ENCODE peak calls at places on chromosomes 7 and 10, in eight cellular contexts. T, Q, N, V, I, E, D and R are unnamed samples. For H3K36me3, the result is how much of the 10 kb centered on the place peaks cover.

GRCh38 chr10:102413053-102413705 is 5.4 kb downstream of the PSD start:
- DNase-seq in T (no peak), Q (no peak), N (peak), V (no peak), I (no peak), E (no peak), D (peak), R (peak)

GRCh38 chr10:24617771-24618396 is 105.8 kb downstream of the ARHGAP21 start:
- DNase-seq in T (peak), Q (peak), N (peak), V (peak), I (peak), E (peak), D (peak), R (peak)

GRCh38 chr7:140161047-140161446 is 15.7 kb downstream of the KDM7A start:
- DNase-seq in T (no peak), Q (no peak), N (no peak), V (no peak), I (no peak), E (no peak), D (no peak), R (no peak)

GRCh38 chr10:133115453-133115842 is 27.7 kb downstream of the ADGRA1 start:
- DNase-seq in T (no peak), Q (no peak), N (no peak), V (no peak), I (no peak), E (no peak), D (no peak), R (no peak)

GRCh38 chr7:87220734-87221215 is 1.2 kb upstream of the TMEM243 start:
- DNase-seq in T (no peak), Q (no peak), N (peak), V (no peak), I (no peak), E (no peak), D (peak), R (peak)

GRCh38 chr7:25073451-25073850 is 51.6 kb downstream of the CYCS start:
- DNase-seq in T (peak), Q (peak), N (no peak), V (no peak), I (peak), E (peak), D (peak), R (no peak)

GRCh38 chr7:139960158-139960557 is 102.6 kb downstream of the PARP12 start:
- DNase-seq in T (no peak), Q (no peak), N (no peak), V (no peak), I (peak), E (peak), D (no peak), R (no peak)

GRCh38 chr10:99443483-99443882 is 13.1 kb upstream of the GOT1 start:
- DNase-seq in T (no peak), Q (no peak), N (no peak), V (no peak), I (no peak), E (no peak), D (no peak), R (no peak)

GRCh38 chr7:49635800-49636199 is 137.6 kb upstream of the VWC2 start:
- DNase-seq in T (no peak), Q (no peak), N (no peak), V (no peak), I (no peak), E (no peak), D (no peak), R (no peak)

GRCh38 chr10:131981429-131982184 is at the start of gene BNIP3:
- DNase-seq in T (peak), Q (peak), N (peak), V (peak), I (peak), E (peak), D (peak), R (peak)

GRCh38 chr10:123588386-123588914 is 77.7 kb upstream of the GPR26 start:
- DNase-seq in T (no peak), Q (no peak), N (no peak), V (no peak), I (no peak), E (no peak), D (no peak), R (no peak)

GRCh38 chr10:637221-637620 is 52.2 kb downstream of the DIP2C start:
- DNase-seq in T (no peak), Q (no peak), N (no peak), V (no peak), I (no peak), E (no peak), D (no peak), R (no peak)

GRCh38 chr10:12350167-12350872 is 973 bp downstream of the CAMK1D start:
- DNase-seq in T (peak), Q (peak), N (peak), V (peak), I (peak), E (peak), D (peak), R (peak)

GRCh38 chr7:41573017-41573416 is 129.9 kb downstream of the INHBA start:
- DNase-seq in T (peak), Q (no peak), N (no peak), V (no peak), I (peak), E (peak), D (peak), R (no peak)

GRCh38 chr10:48444861-48445841 is 138.7 kb downstream of the MAPK8 start:
- DNase-seq in T (no peak), Q (peak), N (peak), V (no peak), I (no peak), E (no peak), D (no peak), R (peak)

GRCh38 chr7:158013085-158013668 is 574.4 kb downstream of the PTPRN2 start:
- DNase-seq in T (no peak), Q (no peak), N (no peak), V (no peak), I (no peak), E (no peak), D (peak), R (no peak)

GRCh38 chr7:131034166-131034881 is 293.4 kb upstream of the MKLN1 start:
- DNase-seq in T (no peak), Q (no peak), N (no peak), V (no peak), I (no peak), E (no peak), D (peak), R (no peak)

GRCh38 chr7:78734626-78735025 is 718.8 kb downstream of the MAGI2 start:
- DNase-seq in T (no peak), Q (no peak), N (no peak), V (no peak), I (no peak), E (no peak), D (no peak), R (no peak)

GRCh38 chr7:107610353-107610752 is 30.3 kb downstream of the BCAP29 start:
- DNase-seq in T (peak), Q (no peak), N (no peak), V (no peak), I (no peak), E (no peak), D (no peak), R (no peak)

GRCh38 chr10:62817763-62818425 is 1.7 kb upstream of the EGR2 start:
- DNase-seq in T (peak), Q (peak), N (peak), V (peak), I (peak), E (peak), D (peak), R (peak)

GRCh38 chr7:45984386-45985295 is 63.6 kb upstream of the IGFBP3 start:
- DNase-seq in T (no peak), Q (peak), N (no peak), V (no peak), I (no peak), E (no peak), D (no peak), R (no peak)

GRCh38 chr10:2356670-2357069 is 619.3 kb upstream of the ADARB2 start:
- DNase-seq in T (no peak), Q (no peak), N (no peak), V (no peak), I (no peak), E (no peak), D (no peak), R (no peak)

GRCh38 chr7:157234271-157234670 is 95.5 kb downstream of the UBE3C start:
- DNase-seq in T (no peak), Q (no peak), N (no peak), V (no peak), I (no peak), E (no peak), D (peak), R (no peak)

GRCh38 chr10:70652761-70653657 is 19.3 kb upstream of the ADAMTS14 start:
- DNase-seq in T (no peak), Q (no peak), N (no peak), V (no peak), I (peak), E (peak), D (peak), R (no peak)

GRCh38 chr10:90939125-90939524 is 18.2 kb upstream of the ANKRD1 start:
- DNase-seq in T (peak), Q (no peak), N (no peak), V (no peak), I (no peak), E (no peak), D (no peak), R (no peak)

GRCh38 chr10:72328829-72329204 is 25.9 kb downstream of the DNAJB12 start:
- DNase-seq in T (no peak), Q (no peak), N (no peak), V (no peak), I (no peak), E (no peak), D (no peak), R (no peak)

GRCh38 chr10:104028146-104028545 is 57.5 kb downstream of the COL17A1 start:
- DNase-seq in T (no peak), Q (peak), N (peak), V (no peak), I (peak), E (no peak), D (peak), R (peak)

GRCh38 chr10:48683893-48684292 is 780 bp upstream of the WDFY4 start:
- DNase-seq in T (no peak), Q (no peak), N (no peak), V (no peak), I (no peak), E (no peak), D (no peak), R (no peak)

GRCh38 chr10:69422676-69423075 is 6.0 kb upstream of the TACR2 start:
- DNase-seq in T (no peak), Q (no peak), N (no peak), V (no peak), I (no peak), E (no peak), D (no peak), R (no peak)

GRCh38 chr7:25786958-25787730 is 364.9 kb upstream of the NFE2L3 start:
- DNase-seq in T (no peak), Q (no peak), N (no peak), V (no peak), I (no peak), E (no peak), D (no peak), R (no peak)

GRCh38 chr7:106042196-106042611 is 69.9 kb downstream of the SYPL1 start:
- DNase-seq in T (no peak), Q (no peak), N (no peak), V (no peak), I (no peak), E (no peak), D (no peak), R (no peak)
- H2AFZ ChIP-seq in T (no peak), Q (peak), N (peak), V (peak), I (peak), E (no peak), D (no peak), R (peak)

GRCh38 chr7:138926241-138926612 is 55.0 kb downstream of the KIAA1549 start:
- DNase-seq in T (no peak), Q (no peak), N (no peak), V (no peak), I (no peak), E (no peak), D (no peak), R (no peak)
- H3K27ac ChIP-seq in T (no peak), Q (peak), N (no peak), V (no peak), I (peak), E (no peak), D (peak), R (no peak)

DNA sequence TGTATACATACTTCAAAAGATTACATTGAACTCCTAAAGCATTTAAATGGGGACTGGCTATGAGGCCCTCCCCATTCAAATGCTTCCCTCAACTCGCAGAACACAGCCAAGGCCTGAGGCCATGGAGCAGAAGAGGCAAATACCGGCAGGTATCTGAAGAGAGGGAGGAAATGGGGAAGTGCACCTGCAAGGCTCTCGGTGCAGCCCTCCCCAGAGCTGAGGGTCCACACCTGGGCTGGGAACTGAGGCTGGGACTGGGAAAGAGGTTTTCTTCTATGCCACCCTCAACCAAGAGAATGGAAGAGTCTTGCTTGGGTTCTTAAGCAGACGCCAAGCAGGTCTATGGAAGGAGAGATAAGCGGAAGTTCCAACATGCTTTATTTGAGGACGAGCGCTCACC is 13.0 kb upstream of the CYREN start:
- DNase-seq in T (no peak), Q (no peak), N (no peak), V (no peak), I (no peak), E (no peak), D (no peak), R (no peak)
- H3K36me3 ChIP-seq in T (under half), Q (under half), N (under half), V (under half), I (under half), E (under half), D (under half), R (under half)

DNA sequence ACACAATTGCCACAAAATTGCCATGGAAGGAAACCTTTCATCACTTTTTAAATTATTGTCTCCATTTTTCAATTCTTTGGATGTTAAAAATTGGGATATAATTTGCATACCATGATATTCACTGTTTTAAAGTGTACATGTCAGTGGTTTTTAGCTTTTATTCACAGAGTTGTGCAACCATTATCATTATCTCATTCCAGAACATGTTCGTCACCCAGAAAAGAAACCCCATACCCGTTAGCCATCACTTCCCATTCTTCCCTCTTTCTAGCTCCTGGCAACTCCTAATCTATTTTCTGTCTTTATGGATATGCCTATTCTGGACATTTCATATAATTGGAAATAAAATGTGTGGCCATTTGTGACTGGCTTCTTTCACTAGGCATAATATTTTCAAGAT is 260.3 kb upstream of the FERD3L start:
- DNase-seq in T (no peak), Q (no peak), N (no peak), V (no peak), I (peak), E (peak), D (peak), R (no peak)
- H2AFZ ChIP-seq in T (no peak), Q (no peak), N (no peak), V (no peak), I (no peak), E (no peak), D (no peak), R (no peak)